ENCODE peak calls at places on chromosomes 5 and 9, in ten cellular contexts. I, Z, A, G, T, O, J, P, Q and S are unnamed samples.

GRCh38 chr9:103537426-103537825 is 542.3 kb downstream of the CYLC2 start:
- DNase-seq in I (no peak), Z (no peak), A (no peak), G (no peak), T (no peak), O (no peak), J (no peak), P (no peak), Q (no peak), S (no peak)

GRCh38 chr9:93505518-93506123 is 52.2 kb upstream of the FAM120AOS start:
- DNase-seq in I (no peak), Z (no peak), A (no peak), G (no peak), T (no peak), O (peak), J (no peak), P (no peak), Q (no peak), S (no peak)

GRCh38 chr9:130768265-130768664 is 66.8 kb upstream of the ABL1 start:
- DNase-seq in I (no peak), Z (peak), A (peak), G (no peak), T (no peak), O (no peak), J (no peak), P (no peak), Q (no peak), S (no peak)

GRCh38 chr5:142547445-142548374 is 138.2 kb downstream of the FGF1 start:
- DNase-seq in I (no peak), Z (no peak), A (no peak), G (no peak), T (no peak), O (no peak), J (no peak), P (no peak), Q (no peak), S (no peak)

GRCh38 chr5:159156426-159156835 is 52.9 kb downstream of the RNF145 start:
- DNase-seq in I (no peak), Z (no peak), A (no peak), G (no peak), T (no peak), O (no peak), J (no peak), P (no peak), Q (no peak), S (peak)

GRCh38 chr5:53027913-53028312 is 38.8 kb downstream of the ITGA2 start:
- DNase-seq in I (peak), Z (no peak), A (peak), G (no peak), T (peak), O (no peak), J (no peak), P (peak), Q (no peak), S (no peak)

GRCh38 chr5:125262782-125263181 is 516.3 kb upstream of the ZNF608 start:
- DNase-seq in I (no peak), Z (no peak), A (peak), G (no peak), T (no peak), O (no peak), J (no peak), P (peak), Q (no peak), S (no peak)

GRCh38 chr9:127233582-127234350 is 30.8 kb upstream of the GARNL3 start:
- DNase-seq in I (no peak), Z (no peak), A (peak), G (no peak), T (no peak), O (no peak), J (no peak), P (no peak), Q (no peak), S (no peak)

GRCh38 chr5:51829226-51829625 is 446.0 kb downstream of the ISL1 start:
- DNase-seq in I (no peak), Z (no peak), A (no peak), G (peak), T (peak), O (no peak), J (no peak), P (no peak), Q (no peak), S (no peak)

GRCh38 chr9:137724114-137724445 is 105.3 kb downstream of the EHMT1 start:
- DNase-seq in I (no peak), Z (no peak), A (peak), G (no peak), T (peak), O (no peak), J (no peak), P (peak), Q (no peak), S (no peak)

GRCh38 chr5:134438641-134439621 is 27.2 kb upstream of the CDKN2AIPNL start:
- DNase-seq in I (peak), Z (peak), A (peak), G (peak), T (peak), O (no peak), J (peak), P (peak), Q (peak), S (no peak)

GRCh38 chr9:89935115-89935514 is 330.3 kb downstream of the GADD45G start:
- DNase-seq in I (no peak), Z (no peak), A (no peak), G (no peak), T (no peak), O (no peak), J (no peak), P (no peak), Q (no peak), S (no peak)

GRCh38 chr5:157473383-157474370 is 13.7 kb downstream of the NIPAL4 start:
- DNase-seq in I (no peak), Z (no peak), A (peak), G (peak), T (no peak), O (no peak), J (no peak), P (peak), Q (no peak), S (no peak)

GRCh38 chr9:74499111-74499601 is 2.0 kb downstream of the RORB start:
- DNase-seq in I (no peak), Z (no peak), A (peak), G (no peak), T (no peak), O (peak), J (no peak), P (no peak), Q (no peak), S (no peak)

GRCh38 chr5:95846554-95847260 is 24.2 kb upstream of the GLRX start:
- DNase-seq in I (peak), Z (peak), A (peak), G (no peak), T (peak), O (peak), J (peak), P (peak), Q (no peak), S (peak)

GRCh38 chr5:134551891-134552290 is 26.4 kb downstream of the JADE2 start:
- DNase-seq in I (no peak), Z (no peak), A (no peak), G (no peak), T (no peak), O (no peak), J (no peak), P (no peak), Q (no peak), S (no peak)

GRCh38 chr9:34170252-34170915 is 8.5 kb upstream of the UBAP1 start:
- DNase-seq in I (no peak), Z (no peak), A (no peak), G (no peak), T (no peak), O (no peak), J (no peak), P (no peak), Q (no peak), S (no peak)

GRCh38 chr5:69491838-69492390 is 676 bp upstream of the OCLN start:
- DNase-seq in I (no peak), Z (no peak), A (no peak), G (no peak), T (no peak), O (peak), J (no peak), P (no peak), Q (no peak), S (no peak)

GRCh38 chr5:43804723-43805122 is 201.7 kb downstream of the NNT start:
- DNase-seq in I (no peak), Z (no peak), A (no peak), G (no peak), T (no peak), O (no peak), J (no peak), P (no peak), Q (no peak), S (no peak)

GRCh38 chr9:111599092-111599947 is at the start of gene PTGR1:
- DNase-seq in I (peak), Z (peak), A (peak), G (peak), T (peak), O (peak), J (peak), P (peak), Q (peak), S (no peak)

GRCh38 chr9:69443178-69443577 is 118.2 kb downstream of the ENTREP1 start:
- DNase-seq in I (no peak), Z (no peak), A (no peak), G (no peak), T (no peak), O (no peak), J (no peak), P (no peak), Q (no peak), S (no peak)

GRCh38 chr9:3769646-3770045 is 243.8 kb upstream of the RFX3 start:
- DNase-seq in I (no peak), Z (no peak), A (no peak), G (no peak), T (no peak), O (no peak), J (no peak), P (no peak), Q (no peak), S (no peak)

GRCh38 chr9:123364241-123364824 is 8.3 kb downstream of the CRB2 start:
- DNase-seq in I (peak), Z (no peak), A (peak), G (no peak), T (no peak), O (no peak), J (no peak), P (no peak), Q (no peak), S (no peak)

GRCh38 chr9:72577212-72577753 is 55.9 kb downstream of the TMC1 start:
- DNase-seq in I (peak), Z (no peak), A (peak), G (peak), T (peak), O (no peak), J (peak), P (peak), Q (no peak), S (no peak)

DNA sequence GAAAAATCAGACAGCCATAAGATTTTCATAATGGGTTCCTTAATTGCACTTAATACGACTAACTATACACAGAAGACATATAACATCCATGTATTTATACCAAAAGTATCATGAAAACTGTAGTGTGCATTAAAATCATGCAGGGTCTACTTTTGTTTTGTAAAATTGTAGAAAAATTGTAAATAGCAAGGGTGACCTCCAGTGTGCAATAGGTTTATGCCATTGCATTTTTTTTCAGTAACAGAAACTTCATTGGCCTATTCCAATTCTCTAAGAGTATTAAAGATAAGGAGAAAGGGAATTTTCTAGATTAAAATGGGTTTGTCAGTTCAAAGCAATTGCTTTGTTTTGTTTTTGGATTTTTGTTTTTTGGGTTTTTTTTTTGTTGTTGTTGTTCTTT is 307.5 kb downstream of the KIAA0825 start:
- DNase-seq in I (no peak), Z (no peak), A (no peak), G (no peak), T (no peak), O (no peak), J (no peak), P (no peak), Q (no peak), S (no peak)
- TF ChIP-seq CTCF in I (no peak), Z (no peak), A (no peak), G (no peak), T (no peak), O (no peak), J (no peak), P (no peak), Q (no peak), S (no peak)

DNA sequence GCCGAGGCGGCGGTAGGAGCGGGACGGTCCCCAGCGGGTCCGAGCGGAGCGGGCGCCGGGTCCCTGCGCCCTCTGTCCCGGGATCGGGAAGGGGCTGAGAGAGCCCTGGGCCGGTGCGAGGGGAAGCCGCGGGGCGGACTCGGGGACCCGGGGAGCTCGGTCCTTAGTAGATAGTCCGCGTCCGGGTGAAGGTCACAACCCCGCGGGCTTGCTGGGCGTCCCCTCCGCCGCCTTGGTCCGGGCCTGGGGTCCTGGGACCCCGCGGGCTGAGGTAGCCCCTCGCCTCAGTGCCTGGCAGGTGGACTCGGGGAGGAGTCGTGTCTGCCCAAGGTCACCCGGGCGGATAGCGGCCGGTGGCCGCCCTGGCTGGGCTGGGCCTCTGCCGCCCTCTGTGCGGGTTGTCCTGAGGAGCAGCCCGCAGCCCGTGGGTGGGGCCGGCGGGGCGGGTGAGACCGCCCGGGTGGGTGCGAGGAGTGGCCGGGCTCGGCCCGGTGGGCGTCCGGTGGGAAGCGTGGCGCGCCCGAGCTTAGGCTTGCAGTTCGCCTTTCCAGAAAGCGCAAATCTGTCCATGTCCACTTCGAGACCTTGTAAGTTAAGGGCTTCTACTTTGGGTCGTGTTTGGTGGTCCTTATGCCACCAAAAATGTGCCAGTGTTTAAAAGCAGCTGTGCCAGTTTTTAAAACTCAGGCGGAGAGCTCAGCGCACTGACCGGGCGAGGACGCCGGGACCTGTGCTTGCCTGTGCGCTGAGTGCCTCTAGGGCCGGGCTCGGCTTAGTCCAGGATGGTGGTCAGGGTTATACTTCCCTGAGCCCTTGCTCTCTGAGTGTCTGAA is 553 bp downstream of the SDHA start:
- DNase-seq in I (peak), Z (peak), A (peak), G (no peak), T (peak), O (peak), J (no peak), P (no peak), Q (no peak), S (peak)
- TF ChIP-seq CTCF in I (no peak), Z (no peak), A (no peak), G (peak), T (no peak), O (no peak), J (no peak), P (no peak), Q (no peak), S (no peak)

GRCh38 chr5:154189819-154190651 is 498 bp upstream of the GALNT10 start:
- DNase-seq in I (peak), Z (peak), A (peak), G (no peak), T (peak), O (peak), J (peak), P (peak), Q (peak), S (peak)
- TF ChIP-seq CTCF in I (peak), Z (peak), A (peak), G (peak), T (peak), O (peak), J (peak), P (peak), Q (no peak), S (peak)

GRCh38 chr5:79329453-79329852 is 93.5 kb downstream of the JMY start:
- DNase-seq in I (no peak), Z (no peak), A (no peak), G (no peak), T (no peak), O (no peak), J (no peak), P (no peak), Q (no peak), S (no peak)

GRCh38 chr5:79330071-79330470 is 94.1 kb downstream of the JMY start:
- DNase-seq in I (no peak), Z (no peak), A (peak), G (no peak), T (peak), O (no peak), J (no peak), P (peak), Q (no peak), S (no peak)

GRCh38 chr5:79333852-79334557 is 98.1 kb downstream of the JMY start:
- DNase-seq in I (no peak), Z (no peak), A (no peak), G (no peak), T (no peak), O (no peak), J (no peak), P (no peak), Q (no peak), S (peak)
- TF ChIP-seq CTCF in I (no peak), Z (no peak), A (no peak), G (no peak), T (no peak), O (no peak), J (no peak), P (no peak), Q (no peak), S (peak)

DNA sequence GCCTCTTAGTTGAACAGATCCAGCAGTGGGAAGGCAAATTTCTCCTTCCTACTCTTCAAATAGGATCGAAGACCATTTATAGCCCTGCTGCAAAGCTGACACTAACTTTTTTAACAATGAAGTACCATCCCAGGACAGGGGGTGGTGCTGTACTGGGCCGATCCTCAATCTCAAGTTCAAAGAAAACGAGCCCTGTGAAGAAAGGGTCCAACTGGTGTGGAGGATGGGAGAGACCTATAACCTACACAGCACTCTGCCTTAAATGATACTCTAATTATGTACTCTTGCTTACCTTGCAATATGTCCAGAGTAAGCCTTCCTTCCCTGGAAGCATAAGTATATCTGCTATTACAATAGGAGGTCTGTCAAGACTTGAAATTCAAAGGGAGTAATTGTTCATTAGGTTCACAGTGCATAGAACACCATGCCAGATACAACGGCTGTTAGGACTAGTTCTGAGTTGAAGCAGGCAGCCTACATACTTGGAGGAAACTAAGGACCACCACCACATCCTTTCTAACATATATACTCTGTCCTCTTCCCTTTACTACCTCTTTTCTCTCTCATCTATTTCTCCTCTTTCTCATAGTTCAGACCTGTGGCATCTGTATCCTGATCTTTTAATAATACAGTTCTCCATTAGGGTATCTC is 6.2 kb downstream of the ETF1 start:
- DNase-seq in I (no peak), Z (no peak), A (peak), G (no peak), T (no peak), O (peak), J (no peak), P (no peak), Q (no peak), S (no peak)
- TF ChIP-seq CTCF in I (no peak), Z (peak), A (peak), G (peak), T (peak), O (peak), J (no peak), P (peak), Q (no peak), S (peak)

DNA sequence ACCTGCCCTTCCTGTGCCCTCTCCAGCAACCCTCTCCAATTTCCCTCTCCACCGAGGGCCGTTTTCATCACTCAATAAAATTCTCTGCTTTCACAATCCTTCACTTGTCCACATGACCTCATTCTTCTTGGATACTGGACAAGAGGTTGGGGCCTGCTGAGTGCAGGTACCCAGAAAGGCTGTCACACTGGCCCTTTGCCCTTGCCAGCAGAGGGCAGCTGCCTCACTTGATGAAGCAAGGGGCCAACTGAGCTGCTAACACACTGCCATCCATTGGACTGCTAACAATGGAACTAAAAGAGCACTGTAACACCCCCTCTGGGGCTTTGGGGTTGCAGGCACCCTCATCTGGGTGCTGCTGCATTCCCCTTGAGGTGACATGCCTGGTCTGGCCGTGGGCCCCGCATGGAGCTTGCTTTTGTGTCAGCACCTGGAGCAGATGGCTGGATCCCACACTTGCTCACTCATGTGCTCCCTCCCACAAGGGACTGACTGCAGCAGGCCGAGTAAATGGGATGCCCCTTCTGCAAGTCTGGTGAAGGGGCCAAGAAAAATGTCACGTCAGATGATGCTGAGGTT is 308.1 kb upstream of the ADCY2 start:
- DNase-seq in I (no peak), Z (no peak), A (no peak), G (no peak), T (no peak), O (no peak), J (no peak), P (no peak), Q (no peak), S (no peak)
- TF ChIP-seq CTCF in I (no peak), Z (peak), A (no peak), G (no peak), T (no peak), O (no peak), J (no peak), P (no peak), Q (no peak), S (no peak)

GRCh38 chr9:136345281-136346156 is 18.0 kb downstream of the DNLZ start:
- DNase-seq in I (no peak), Z (peak), A (peak), G (no peak), T (peak), O (no peak), J (peak), P (peak), Q (peak), S (no peak)
- TF ChIP-seq CTCF in I (peak), Z (peak), A (peak), G (peak), T (peak), O (no peak), J (peak), P (peak), Q (no peak), S (no peak)